ENCODE peak calls at places on chromosomes 5 and 9, in seven cellular contexts. One of them, this sample, is unnamed. For H3K4me1, the result is how much of the 10 kb centered on the place peaks cover.

GRCh38 chr5:144328980-144329379 is 158.3 kb downstream of the KCTD16 start:
- DNase-seq in transverse colon: no peak
- DNase-seq in endodermal cell: no peak
- DNase-seq in kidney: no peak
- DNase-seq in fibroblast of lung: no peak
- DNase-seq in ovary: no peak
- DNase-seq in vagina: no peak
- DNase-seq in this sample: no peak

GRCh38 chr5:74517700-74518099 is 122.8 kb downstream of the ENC1 start:
- DNase-seq in kidney: no peak
- DNase-seq in endodermal cell: no peak
- DNase-seq in transverse colon: no peak
- DNase-seq in fibroblast of lung: peak
- DNase-seq in vagina: no peak
- DNase-seq in ovary: no peak
- DNase-seq in this sample: no peak

GRCh38 chr5:140328036-140328764 is 18.2 kb downstream of the HBEGF start:
- DNase-seq in fibroblast of lung: no peak
- DNase-seq in endodermal cell: no peak
- DNase-seq in transverse colon: no peak
- DNase-seq in vagina: no peak
- DNase-seq in kidney: no peak
- DNase-seq in ovary: no peak
- DNase-seq in this sample: no peak

GRCh38 chr5:148176480-148176879 is 8.1 kb downstream of the SPINK14 start:
- DNase-seq in vagina: no peak
- DNase-seq in ovary: no peak
- DNase-seq in kidney: no peak
- DNase-seq in transverse colon: no peak
- DNase-seq in fibroblast of lung: no peak
- DNase-seq in endodermal cell: no peak
- DNase-seq in this sample: no peak

GRCh38 chr5:123700624-123701023 is 188.6 kb downstream of the CSNK1G3 start:
- DNase-seq in vagina: no peak
- DNase-seq in transverse colon: no peak
- DNase-seq in ovary: no peak
- DNase-seq in kidney: no peak
- DNase-seq in fibroblast of lung: peak
- DNase-seq in endodermal cell: no peak
- DNase-seq in this sample: no peak

GRCh38 chr5:174839196-174839595 is 114.8 kb downstream of the MSX2 start:
- DNase-seq in endodermal cell: no peak
- DNase-seq in fibroblast of lung: no peak
- DNase-seq in kidney: no peak
- DNase-seq in transverse colon: no peak
- DNase-seq in vagina: no peak
- DNase-seq in ovary: no peak
- DNase-seq in this sample: no peak

GRCh38 chr5:61304611-61305369 is 27.3 kb upstream of the ZSWIM6 start:
- DNase-seq in kidney: peak
- DNase-seq in ovary: no peak
- DNase-seq in transverse colon: peak
- DNase-seq in vagina: peak
- DNase-seq in endodermal cell: peak
- DNase-seq in fibroblast of lung: peak
- DNase-seq in this sample: peak

GRCh38 chr5:54792611-54793404 is 192.6 kb downstream of the ESM1 start:
- DNase-seq in vagina: no peak
- DNase-seq in ovary: no peak
- DNase-seq in transverse colon: no peak
- DNase-seq in kidney: no peak
- DNase-seq in endodermal cell: no peak
- DNase-seq in fibroblast of lung: peak
- DNase-seq in this sample: no peak

GRCh38 chr9:13274901-13275641 is 4.4 kb downstream of the MPDZ start:
- DNase-seq in ovary: no peak
- DNase-seq in endodermal cell: no peak
- DNase-seq in fibroblast of lung: peak
- DNase-seq in transverse colon: no peak
- DNase-seq in vagina: no peak
- DNase-seq in kidney: no peak
- DNase-seq in this sample: no peak

GRCh38 chr9:91348191-91348790 is 13.4 kb downstream of the AUH start:
- DNase-seq in endodermal cell: no peak
- DNase-seq in transverse colon: no peak
- DNase-seq in ovary: no peak
- DNase-seq in kidney: no peak
- DNase-seq in vagina: no peak
- DNase-seq in fibroblast of lung: no peak
- DNase-seq in this sample: no peak

GRCh38 chr5:176609724-176610429 is at the start of gene GPRIN1:
- DNase-seq in endodermal cell: peak
- DNase-seq in vagina: no peak
- DNase-seq in transverse colon: peak
- DNase-seq in fibroblast of lung: peak
- DNase-seq in ovary: no peak
- DNase-seq in kidney: no peak
- DNase-seq in this sample: peak

DNA sequence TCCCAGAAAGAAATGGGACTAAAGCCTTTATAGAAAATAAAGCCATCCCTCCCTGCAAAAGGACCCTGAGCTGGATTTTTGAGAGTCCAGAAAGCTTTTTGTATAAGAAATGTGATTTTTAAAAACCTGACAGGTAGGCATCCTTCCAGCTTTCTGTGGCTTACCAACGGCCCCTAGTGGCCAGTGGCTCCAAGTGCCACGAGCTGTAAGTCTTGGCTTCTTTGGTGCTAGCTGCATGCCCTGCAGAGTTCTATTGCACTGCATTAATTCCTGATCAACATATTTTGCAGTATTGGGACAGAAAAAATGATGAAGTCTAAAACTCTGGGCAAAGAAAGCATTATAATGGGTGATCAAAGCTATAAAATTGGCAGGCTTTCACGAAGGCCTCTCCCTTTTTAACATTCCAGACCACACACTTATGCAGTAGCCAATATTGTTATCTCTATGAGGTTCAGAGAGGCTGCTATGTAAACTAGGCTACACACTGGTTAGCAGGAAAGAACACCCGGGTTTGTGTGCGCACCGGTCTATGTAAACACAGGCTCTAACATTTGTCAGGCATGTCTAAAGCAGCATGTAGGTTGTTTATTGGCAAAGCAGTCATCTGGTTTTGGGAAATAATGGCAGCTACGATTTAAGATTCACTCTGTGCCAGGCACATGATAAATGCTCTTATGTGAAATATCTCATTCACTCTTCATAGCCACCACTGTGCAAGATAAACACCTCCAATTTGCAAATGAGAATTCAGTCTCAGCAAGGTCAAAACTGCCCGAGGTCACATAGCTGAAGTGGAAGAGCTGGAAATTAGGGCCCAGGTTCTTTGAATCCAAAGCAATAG is 55.2 kb downstream of the NMUR2 start:
- DNase-seq in vagina: no peak
- DNase-seq in endodermal cell: peak
- DNase-seq in fibroblast of lung: peak
- DNase-seq in ovary: no peak
- DNase-seq in kidney: no peak
- DNase-seq in transverse colon: peak
- DNase-seq in this sample: peak
- TF ChIP-seq CTCF in vagina: peak
- TF ChIP-seq CTCF in endodermal cell: peak
- TF ChIP-seq CTCF in fibroblast of lung: peak
- TF ChIP-seq CTCF in ovary: peak
- TF ChIP-seq CTCF in kidney: peak
- TF ChIP-seq CTCF in transverse colon: peak
- TF ChIP-seq CTCF in this sample: peak

DNA sequence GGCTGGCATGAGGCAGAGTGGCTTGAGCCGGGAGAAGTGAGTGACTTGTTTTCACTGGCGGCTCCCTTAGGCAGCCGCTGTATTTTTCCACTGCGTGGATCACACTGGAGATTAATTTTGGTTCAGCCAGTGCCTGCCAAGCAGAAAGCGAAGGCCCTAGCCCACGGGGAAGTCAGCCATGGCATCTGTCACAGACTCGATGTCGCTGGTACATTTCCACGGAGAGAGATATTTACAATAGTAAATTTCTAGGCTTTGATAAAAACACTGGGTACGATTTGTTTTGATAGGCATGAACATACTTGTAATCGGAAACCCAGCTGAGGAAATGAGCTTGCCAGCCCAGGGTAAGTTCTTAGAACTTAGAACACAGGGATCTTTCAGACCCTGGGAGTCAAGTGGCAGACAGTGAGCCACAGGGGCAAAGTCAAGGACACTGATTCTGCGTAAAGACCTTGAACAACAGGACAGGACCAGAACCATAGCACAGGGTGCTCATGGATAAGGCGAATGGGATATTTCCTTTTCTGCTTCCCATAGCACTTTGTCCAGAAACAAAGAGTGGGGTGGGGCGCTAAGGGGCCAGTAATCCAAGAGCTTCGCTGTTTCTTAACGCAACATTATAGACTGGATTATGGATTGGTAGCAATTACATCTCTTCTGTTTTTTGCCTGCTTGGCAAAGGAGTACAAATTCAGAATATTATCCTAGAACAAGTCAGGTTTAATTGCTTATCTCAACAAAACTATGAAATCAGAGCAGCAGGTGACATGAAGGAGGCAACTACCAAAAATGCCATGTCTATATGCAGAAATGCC is 4.5 kb downstream of the DUSP1 start:
- DNase-seq in fibroblast of lung: peak
- DNase-seq in vagina: no peak
- DNase-seq in kidney: peak
- DNase-seq in ovary: peak
- DNase-seq in endodermal cell: peak
- DNase-seq in transverse colon: peak
- DNase-seq in this sample: no peak
- H3K4me1 ChIP-seq in fibroblast of lung: under half
- H3K4me1 ChIP-seq in vagina: under half
- H3K4me1 ChIP-seq in kidney: under half
- H3K4me1 ChIP-seq in ovary: under half
- H3K4me1 ChIP-seq in endodermal cell: under half
- H3K4me1 ChIP-seq in transverse colon: under half
- H3K4me1 ChIP-seq in this sample: half or more

GRCh38 chr9:126294331-126295081 is 32.1 kb upstream of the MVB12B start:
- DNase-seq in kidney: no peak
- DNase-seq in endodermal cell: no peak
- DNase-seq in vagina: peak
- DNase-seq in ovary: no peak
- DNase-seq in transverse colon: no peak
- DNase-seq in fibroblast of lung: no peak
- DNase-seq in this sample: no peak

GRCh38 chr9:126291925-126292324 is 34.7 kb upstream of the MVB12B start:
- DNase-seq in endodermal cell: no peak
- DNase-seq in transverse colon: no peak
- DNase-seq in fibroblast of lung: no peak
- DNase-seq in ovary: no peak
- DNase-seq in vagina: peak
- DNase-seq in kidney: no peak
- DNase-seq in this sample: no peak

GRCh38 chr9:126295082-126295477 is 31.5 kb upstream of the MVB12B start:
- DNase-seq in ovary: no peak
- DNase-seq in endodermal cell: no peak
- DNase-seq in kidney: no peak
- DNase-seq in fibroblast of lung: no peak
- DNase-seq in transverse colon: no peak
- DNase-seq in vagina: peak
- DNase-seq in this sample: no peak

GRCh38 chr9:126292736-126293521 is 33.7 kb upstream of the MVB12B start:
- DNase-seq in vagina: peak
- DNase-seq in endodermal cell: no peak
- DNase-seq in ovary: no peak
- DNase-seq in fibroblast of lung: no peak
- DNase-seq in transverse colon: no peak
- DNase-seq in kidney: no peak
- DNase-seq in this sample: no peak

GRCh38 chr9:126293522-126293889 is 33.1 kb upstream of the MVB12B start:
- DNase-seq in ovary: no peak
- DNase-seq in kidney: no peak
- DNase-seq in endodermal cell: no peak
- DNase-seq in transverse colon: no peak
- DNase-seq in vagina: no peak
- DNase-seq in fibroblast of lung: no peak
- DNase-seq in this sample: no peak
- TF ChIP-seq CTCF in ovary: no peak
- TF ChIP-seq CTCF in kidney: no peak
- TF ChIP-seq CTCF in endodermal cell: peak
- TF ChIP-seq CTCF in transverse colon: no peak
- TF ChIP-seq CTCF in vagina: no peak
- TF ChIP-seq CTCF in fibroblast of lung: no peak
- TF ChIP-seq CTCF in this sample: no peak

GRCh38 chr5:134556994-134557393 is 31.5 kb downstream of the JADE2 start:
- DNase-seq in vagina: no peak
- DNase-seq in kidney: no peak
- DNase-seq in fibroblast of lung: no peak
- DNase-seq in transverse colon: no peak
- DNase-seq in ovary: no peak
- DNase-seq in endodermal cell: no peak
- DNase-seq in this sample: no peak

GRCh38 chr5:134555889-134556311 is 30.4 kb downstream of the JADE2 start:
- DNase-seq in vagina: no peak
- DNase-seq in fibroblast of lung: peak
- DNase-seq in transverse colon: peak
- DNase-seq in endodermal cell: peak
- DNase-seq in ovary: no peak
- DNase-seq in kidney: peak
- DNase-seq in this sample: peak

GRCh38 chr5:134554319-134555222 is 29.1 kb downstream of the JADE2 start:
- DNase-seq in transverse colon: peak
- DNase-seq in fibroblast of lung: peak
- DNase-seq in endodermal cell: no peak
- DNase-seq in ovary: peak
- DNase-seq in kidney: peak
- DNase-seq in vagina: no peak
- DNase-seq in this sample: no peak

GRCh38 chr5:134553816-134554215 is 28.3 kb downstream of the JADE2 start:
- DNase-seq in vagina: no peak
- DNase-seq in transverse colon: no peak
- DNase-seq in kidney: peak
- DNase-seq in endodermal cell: no peak
- DNase-seq in ovary: no peak
- DNase-seq in fibroblast of lung: no peak
- DNase-seq in this sample: no peak

GRCh38 chr5:134555223-134555790 is 29.8 kb downstream of the JADE2 start:
- DNase-seq in endodermal cell: no peak
- DNase-seq in ovary: no peak
- DNase-seq in kidney: peak
- DNase-seq in fibroblast of lung: no peak
- DNase-seq in vagina: no peak
- DNase-seq in transverse colon: no peak
- DNase-seq in this sample: no peak
- H3K4me1 ChIP-seq in endodermal cell: under half
- H3K4me1 ChIP-seq in ovary: under half
- H3K4me1 ChIP-seq in kidney: under half
- H3K4me1 ChIP-seq in fibroblast of lung: half or more
- H3K4me1 ChIP-seq in vagina: under half
- H3K4me1 ChIP-seq in transverse colon: under half
- H3K4me1 ChIP-seq in this sample: under half

This sample was measured in left lung.